ENCODE peak calls at places on chromosomes 3 and 15, in eight cellular contexts. H is AG08396; C is foreskin fibroblast; F is SHP77; U is NCI-H1092 treated with DMSO at 0.1 percent for 48 hours; Q is smooth muscle cell of the brain vasculature; A is activated CD8-positive, alpha-beta T cell treated with anti-CD3 and anti-CD28 coated beads for 36 hours; E is EH. J is an unnamed sample.

GRCh38 chr3:135513106-135514063 is 452.1 kb upstream of the PPP2R3A start:
- DNase-seq in C (peak), H (peak), A (peak), Q (no peak), U (no peak), F (no peak), E (peak), J (no peak)

GRCh38 chr15:81432179-81432578 is 58.2 kb upstream of the TMC3 start:
- DNase-seq in Q (no peak), E (no peak), F (no peak), U (no peak), H (no peak), A (no peak), C (no peak), J (no peak)

GRCh38 chr15:78024141-78024567 is 53.4 kb downstream of the TBC1D2B start:
- DNase-seq in H (no peak), E (no peak), U (no peak), F (no peak), C (no peak), Q (no peak), A (no peak), J (no peak)

GRCh38 chr3:150751781-150752263 is 11.1 kb downstream of the SIAH2 start:
- DNase-seq in H (no peak), U (no peak), C (no peak), E (no peak), A (no peak), Q (no peak), F (no peak), J (peak)

GRCh38 chr3:161108840-161109239 is 3.7 kb upstream of the B3GALNT1 start:
- DNase-seq in U (no peak), Q (no peak), C (peak), E (peak), F (no peak), A (no peak), H (peak), J (no peak)

GRCh38 chr3:138921316-138922292 is 25.3 kb downstream of the FOXL2 start:
- DNase-seq in A (no peak), Q (no peak), C (peak), U (no peak), E (peak), H (peak), F (no peak), J (no peak)

GRCh38 chr3:118408431-118408830 is 626.2 kb downstream of the IGSF11 start:
- DNase-seq in C (no peak), F (no peak), E (no peak), Q (no peak), A (no peak), U (no peak), H (no peak), J (no peak)

GRCh38 chr3:142275856-142276255 is 50.5 kb upstream of the GK5 start:
- DNase-seq in F (no peak), C (peak), U (no peak), A (no peak), H (peak), E (peak), Q (no peak), J (no peak)